ENCODE peak calls at places on chromosome 6, in seven cellular contexts. One of them, this sample, is unnamed.

GRCh38 chr6:42068173-42068572 is 17.8 kb downstream of the TAF8 start:
- DNase-seq in HCT116: no peak
- DNase-seq in hepatocyte: no peak
- DNase-seq in AG08395: no peak
- DNase-seq in CD8-positive, alpha-beta memory T cell: no peak
- DNase-seq in foreskin fibroblast: no peak
- DNase-seq in GM03348: no peak
- DNase-seq in this sample: no peak

GRCh38 chr6:139640453-139640852 is 266.0 kb upstream of the CITED2 start:
- DNase-seq in foreskin fibroblast: no peak
- DNase-seq in hepatocyte: no peak
- DNase-seq in AG08395: no peak
- DNase-seq in HCT116: no peak
- DNase-seq in GM03348: no peak
- DNase-seq in CD8-positive, alpha-beta memory T cell: no peak
- DNase-seq in this sample: no peak

GRCh38 chr6:158911746-158912158 is 88.2 kb downstream of the RSPH3 start:
- DNase-seq in GM03348: no peak
- DNase-seq in CD8-positive, alpha-beta memory T cell: peak
- DNase-seq in hepatocyte: no peak
- DNase-seq in HCT116: no peak
- DNase-seq in AG08395: no peak
- DNase-seq in foreskin fibroblast: no peak
- DNase-seq in this sample: no peak

GRCh38 chr6:157539421-157539822 is 158.4 kb downstream of the ZDHHC14 start:
- DNase-seq in hepatocyte: no peak
- DNase-seq in foreskin fibroblast: no peak
- DNase-seq in AG08395: no peak
- DNase-seq in GM03348: no peak
- DNase-seq in HCT116: no peak
- DNase-seq in CD8-positive, alpha-beta memory T cell: no peak
- DNase-seq in this sample: no peak

GRCh38 chr6:137165375-137166246 is 7.8 kb downstream of the IL22RA2 start:
- DNase-seq in foreskin fibroblast: no peak
- DNase-seq in HCT116: peak
- DNase-seq in hepatocyte: no peak
- DNase-seq in AG08395: no peak
- DNase-seq in CD8-positive, alpha-beta memory T cell: peak
- DNase-seq in GM03348: peak
- DNase-seq in this sample: no peak

GRCh38 chr6:15577106-15577505 is 85.7 kb downstream of the DTNBP1 start:
- DNase-seq in HCT116: no peak
- DNase-seq in AG08395: no peak
- DNase-seq in CD8-positive, alpha-beta memory T cell: no peak
- DNase-seq in hepatocyte: no peak
- DNase-seq in GM03348: no peak
- DNase-seq in foreskin fibroblast: no peak
- DNase-seq in this sample: no peak

GRCh38 chr6:120608826-120609225 is 725.5 kb downstream of the TBC1D32 start:
- DNase-seq in GM03348: peak
- DNase-seq in AG08395: peak
- DNase-seq in foreskin fibroblast: no peak
- DNase-seq in CD8-positive, alpha-beta memory T cell: no peak
- DNase-seq in hepatocyte: no peak
- DNase-seq in HCT116: no peak
- DNase-seq in this sample: peak

GRCh38 chr6:166605752-166606151 is 19.3 kb upstream of the RAMACL start:
- DNase-seq in foreskin fibroblast: no peak
- DNase-seq in HCT116: no peak
- DNase-seq in CD8-positive, alpha-beta memory T cell: no peak
- DNase-seq in AG08395: no peak
- DNase-seq in hepatocyte: no peak
- DNase-seq in GM03348: no peak
- DNase-seq in this sample: no peak

GRCh38 chr6:168704678-168705077 is 263.7 kb downstream of the SMOC2 start:
- DNase-seq in foreskin fibroblast: no peak
- DNase-seq in CD8-positive, alpha-beta memory T cell: no peak
- DNase-seq in hepatocyte: no peak
- DNase-seq in GM03348: no peak
- DNase-seq in HCT116: no peak
- DNase-seq in AG08395: no peak
- DNase-seq in this sample: no peak

GRCh38 chr6:134381926-134382325 is 64.0 kb upstream of the SGK1 start:
- DNase-seq in HCT116: no peak
- DNase-seq in GM03348: no peak
- DNase-seq in AG08395: no peak
- DNase-seq in hepatocyte: no peak
- DNase-seq in CD8-positive, alpha-beta memory T cell: no peak
- DNase-seq in foreskin fibroblast: no peak
- DNase-seq in this sample: no peak

GRCh38 chr6:34027445-34027936 is 118.4 kb downstream of the GRM4 start:
- DNase-seq in foreskin fibroblast: peak
- DNase-seq in HCT116: peak
- DNase-seq in CD8-positive, alpha-beta memory T cell: peak
- DNase-seq in AG08395: peak
- DNase-seq in GM03348: peak
- DNase-seq in hepatocyte: peak
- DNase-seq in this sample: no peak

GRCh38 chr6:20312581-20312980 is 89.1 kb upstream of the E2F3 start:
- DNase-seq in AG08395: no peak
- DNase-seq in HCT116: no peak
- DNase-seq in hepatocyte: no peak
- DNase-seq in GM03348: no peak
- DNase-seq in foreskin fibroblast: no peak
- DNase-seq in CD8-positive, alpha-beta memory T cell: no peak
- DNase-seq in this sample: no peak

GRCh38 chr6:128079026-128079425 is 178.2 kb upstream of the THEMIS start:
- DNase-seq in GM03348: no peak
- DNase-seq in AG08395: no peak
- DNase-seq in CD8-positive, alpha-beta memory T cell: no peak
- DNase-seq in hepatocyte: no peak
- DNase-seq in foreskin fibroblast: no peak
- DNase-seq in HCT116: no peak
- DNase-seq in this sample: no peak

GRCh38 chr6:166463363-166464067 is 80.8 kb upstream of the MPC1 start:
- DNase-seq in AG08395: no peak
- DNase-seq in HCT116: no peak
- DNase-seq in hepatocyte: no peak
- DNase-seq in CD8-positive, alpha-beta memory T cell: no peak
- DNase-seq in GM03348: no peak
- DNase-seq in foreskin fibroblast: no peak
- DNase-seq in this sample: no peak

GRCh38 chr6:41917528-41917927 is 3.4 kb downstream of the MED20 start:
- DNase-seq in hepatocyte: no peak
- DNase-seq in GM03348: peak
- DNase-seq in AG08395: peak
- DNase-seq in CD8-positive, alpha-beta memory T cell: no peak
- DNase-seq in foreskin fibroblast: peak
- DNase-seq in HCT116: peak
- DNase-seq in this sample: peak

GRCh38 chr6:132063738-132064137 is 112.6 kb upstream of the CCN2 start:
- DNase-seq in HCT116: peak
- DNase-seq in AG08395: peak
- DNase-seq in CD8-positive, alpha-beta memory T cell: no peak
- DNase-seq in hepatocyte: peak
- DNase-seq in GM03348: peak
- DNase-seq in foreskin fibroblast: peak
- DNase-seq in this sample: peak

GRCh38 chr6:161111256-161111655 is 119.7 kb downstream of the MAP3K4 start:
- DNase-seq in GM03348: no peak
- DNase-seq in AG08395: no peak
- DNase-seq in HCT116: no peak
- DNase-seq in hepatocyte: no peak
- DNase-seq in CD8-positive, alpha-beta memory T cell: no peak
- DNase-seq in foreskin fibroblast: no peak
- DNase-seq in this sample: no peak

GRCh38 chr6:45566882-45567281 is 189.1 kb upstream of the SUPT3H start:
- DNase-seq in CD8-positive, alpha-beta memory T cell: no peak
- DNase-seq in foreskin fibroblast: no peak
- DNase-seq in HCT116: peak
- DNase-seq in GM03348: no peak
- DNase-seq in hepatocyte: peak
- DNase-seq in AG08395: no peak
- DNase-seq in this sample: no peak

GRCh38 chr6:7617954-7618764 is 28.2 kb downstream of the SNRNP48 start:
- DNase-seq in GM03348: peak
- DNase-seq in AG08395: peak
- DNase-seq in hepatocyte: no peak
- DNase-seq in HCT116: no peak
- DNase-seq in foreskin fibroblast: peak
- DNase-seq in CD8-positive, alpha-beta memory T cell: no peak
- DNase-seq in this sample: peak

GRCh38 chr6:29793036-29793356 is 34.6 kb upstream of the HLA-G start:
- DNase-seq in CD8-positive, alpha-beta memory T cell: no peak
- DNase-seq in HCT116: no peak
- DNase-seq in hepatocyte: no peak
- DNase-seq in GM03348: no peak
- DNase-seq in foreskin fibroblast: no peak
- DNase-seq in AG08395: no peak
- DNase-seq in this sample: no peak

This sample was measured in fibroblast of gingiva.